ENCODE peak calls at places on chromosomes 11 and 22, in ten cellular contexts. J is GM18507; Y is effector CD4-positive, alpha-beta T cell; G is stimulated activated CD4-positive, alpha-beta T cell treated with anti-CD3 and anti-CD28 coated beads, Interleukin-12 subunit alpha, Interleukin-12 subunit beta, amount 100 ng/mL, for 4 hours; E is hepatic stellate cell; H is nephron progenitor cell; O is hypothalamus; N is stromal cell of bone marrow; D is NT2/D1; K is ureter. Z is an unnamed sample.

GRCh38 chr11:57071829-57072228 is 83.1 kb downstream of the OR5AK2 start:
- DNase-seq in J (no peak), Y (no peak), G (no peak), E (no peak), H (no peak), O (no peak), N (peak; percentile 22), D (no peak), K (no peak), Z (no peak)

GRCh38 chr22:42626951-42627625 is 12.4 kb upstream of the POLDIP3 start:
- DNase-seq in J (no peak), Y (no peak), G (no peak), E (no peak), H (no peak), O (no peak), N (no peak), D (no peak), K (no peak), Z (no peak)

GRCh38 chr11:117230286-117230961 is 1.4 kb downstream of the PCSK7 start:
- DNase-seq in J (peak; percentile 25), Y (peak; percentile 17), G (peak; percentile 40), E (no peak), H (no peak), O (no peak), N (no peak), D (no peak), K (no peak), Z (peak; percentile 45)

GRCh38 chr11:8006349-8006977 is 19.3 kb downstream of the EIF3F start:
- DNase-seq in J (no peak), Y (peak; percentile 27), G (peak; percentile 31), E (peak; percentile 62), H (peak; percentile 69), O (peak; percentile 3), N (peak; percentile 49), D (peak; percentile 67), K (peak; percentile 72), Z (no peak)

GRCh38 chr22:39446239-39446721 is 10.5 kb upstream of the MGAT3 start:
- DNase-seq in J (no peak), Y (no peak), G (no peak), E (no peak), H (no peak), O (no peak), N (no peak), D (no peak), K (no peak), Z (no peak)

GRCh38 chr11:44484211-44484610 is 81.3 kb upstream of the CD82 start:
- DNase-seq in J (no peak), Y (no peak), G (no peak), E (peak; percentile 54), H (peak; percentile 25), O (no peak), N (no peak), D (peak; percentile 49), K (no peak), Z (no peak)

GRCh38 chr22:27218012-27218483 is 560.7 kb downstream of the MIAT start:
- DNase-seq in J (no peak), Y (no peak), G (no peak), E (no peak), H (no peak), O (no peak), N (no peak), D (no peak), K (no peak), Z (peak; percentile 7)

GRCh38 chr22:21866821-21867527 is 471 bp downstream of the MAPK1 start:
- DNase-seq in J (no peak), Y (no peak), G (peak; percentile 29), E (peak; percentile 24), H (no peak), O (no peak), N (no peak), D (no peak), K (no peak), Z (no peak)

GRCh38 chr11:64331569-64332371 is 8.2 kb upstream of the CCDC88B start:
- DNase-seq in J (peak; percentile 64), Y (peak; percentile 47), G (peak; percentile 58), E (peak; percentile 93), H (no peak), O (no peak), N (peak; percentile 91), D (no peak), K (peak; percentile 83), Z (no peak)

GRCh38 chr11:16964501-16964900 is 49.7 kb downstream of the PLEKHA7 start:
- DNase-seq in J (no peak), Y (no peak), G (no peak), E (no peak), H (no peak), O (no peak), N (no peak), D (no peak), K (no peak), Z (no peak)

GRCh38 chr22:26502688-26503561 is 9.3 kb downstream of the TFIP11 start:
- DNase-seq in J (no peak), Y (peak; percentile 21), G (peak; percentile 24), E (peak; percentile 39), H (peak; percentile 58), O (no peak), N (no peak), D (no peak), K (no peak), Z (no peak)